ENCODE peak calls at places on chromosomes 4 and X, in five cellular contexts. V is upper lobe of right lung, K is foreskin keratinocyte, U is left ventricle myocardium superior, W is gastroesophageal sphincter. O is an unnamed sample.

GRCh38 chr4:184896868-184897715 is 71.3 kb upstream of the ACSL1 start:
- ATAC-seq in V (peak), K (no peak), U (peak), W (peak), O (peak)

GRCh38 chr4:173424899-173425805 is 26.2 kb upstream of the SCRG1 start:
- ATAC-seq in V (no peak), K (peak), U (peak), W (peak), O (no peak)

GRCh38 chr4:99847362-99847976 is 30.8 kb downstream of the DAPP1 start:
- ATAC-seq in V (peak), K (no peak), U (no peak), W (no peak), O (peak)

GRCh38 chrX:30657542-30658238 is 4.5 kb downstream of the GK start:
- ATAC-seq in V (no peak), K (peak), U (no peak), W (no peak), O (peak)

GRCh38 chrX:41734530-41734929 is 10.5 kb downstream of the GPR82 start:
- ATAC-seq in V (peak), K (no peak), U (peak), W (no peak), O (peak)

GRCh38 chr4:12978310-12978709 is 505.8 kb downstream of the RAB28 start:
- ATAC-seq in V (no peak), K (no peak), U (no peak), W (no peak), O (no peak)

GRCh38 chr4:15003441-15003890 is 1.2 kb downstream of the CPEB2 start:
- ATAC-seq in V (peak), K (peak), U (no peak), W (peak), O (peak)

GRCh38 chrX:121008920-121009319 is 23.4 kb upstream of the CT47A1 start:
- ATAC-seq in V (peak), K (no peak), U (peak), W (no peak), O (no peak)

GRCh38 chrX:39043838-39044550 is 242.7 kb downstream of the MID1IP1 start:
- ATAC-seq in V (peak), K (no peak), U (no peak), W (no peak), O (no peak)

GRCh38 chr4:2861631-2862436 is 18.2 kb downstream of the ADD1 start:
- ATAC-seq in V (no peak), K (no peak), U (peak), W (no peak), O (no peak)

O was measured in activated T-helper 17 cell treated with anti-CD3 and anti-CD28 coated beads, Interleukin-2, amount 50 U/mL, for 72 hours.